ENCODE peak calls at places on chromosome 6, in six cellular contexts. J is OCI-LY7, E is NCI-H748 treated with DMSO at 0.1 percent for 48 hours, F is NCI-H1092 treated with DMSO at 0.1 percent for 48 hours, V is HS-27A, Y is NAMALWA. N is an unnamed sample.

GRCh38 chr6:68760941-68761676 is 126.0 kb downstream of the ADGRB3 start:
- DNase-seq in F (peak), J (no peak), V (no peak), E (no peak), Y (no peak), N (no peak)

GRCh38 chr6:56695702-56696101 is 53.0 kb upstream of the DST start:
- DNase-seq in J (no peak), E (no peak), Y (no peak), F (no peak), V (no peak), N (no peak)

GRCh38 chr6:151577257-151577656 is 83.4 kb downstream of the CCDC170 start:
- DNase-seq in Y (no peak), V (no peak), J (no peak), E (no peak), F (no peak), N (no peak)

GRCh38 chr6:107116328-107116892 is 1.1 kb upstream of the BEND3 start:
- DNase-seq in V (no peak), F (peak), E (peak), J (peak), Y (peak), N (peak)

GRCh38 chr6:18601515-18602035 is 214.4 kb downstream of the RNF144B start:
- DNase-seq in J (no peak), E (no peak), Y (no peak), F (peak), V (no peak), N (no peak)

GRCh38 chr6:35081426-35081851 is 59.7 kb downstream of the TCP11 start:
- DNase-seq in V (no peak), F (no peak), Y (no peak), E (no peak), J (no peak), N (peak)

GRCh38 chr6:150403458-150404245 is 34.8 kb downstream of the IYD start:
- DNase-seq in J (no peak), Y (no peak), V (peak), F (peak), E (peak), N (no peak)

GRCh38 chr6:105077592-105078463 is 102.0 kb downstream of the POPDC3 start:
- DNase-seq in Y (peak), F (peak), E (peak), V (no peak), J (peak), N (no peak)

GRCh38 chr6:138920906-138921305 is 67.1 kb downstream of the REPS1 start:
- DNase-seq in F (no peak), Y (no peak), J (no peak), E (no peak), V (no peak), N (no peak)

GRCh38 chr6:39887692-39888450 is 46.4 kb downstream of the MOCS1 start:
- DNase-seq in E (no peak), F (no peak), J (no peak), Y (no peak), V (peak), N (peak)

GRCh38 chr6:113397229-113397628 is 459.9 kb upstream of the MARCKS start:
- DNase-seq in E (no peak), J (no peak), F (no peak), V (no peak), Y (no peak), N (no peak)

GRCh38 chr6:38750968-38751615 is 36.0 kb downstream of the DNAH8 start:
- DNase-seq in V (no peak), Y (no peak), F (no peak), J (no peak), E (no peak), N (no peak)

GRCh38 chr6:125952764-125953501 is 3.6 kb upstream of the HINT3 start:
- DNase-seq in Y (no peak), V (no peak), F (no peak), J (peak), E (no peak), N (no peak)

GRCh38 chr6:3794092-3794491 is 42.6 kb upstream of the PXDC1 start:
- DNase-seq in F (no peak), V (no peak), Y (no peak), E (no peak), J (peak), N (no peak)

GRCh38 chr6:108650781-108651180 is 90.1 kb downstream of the FOXO3 start:
- DNase-seq in J (no peak), V (no peak), Y (no peak), F (no peak), E (no peak), N (no peak)

GRCh38 chr6:45116714-45117410 is 211.3 kb upstream of the RUNX2 start:
- DNase-seq in V (peak), E (no peak), Y (no peak), F (no peak), J (no peak), N (no peak)

GRCh38 chr6:5260111-5260620 is 584 bp downstream of the LYRM4 start:
- DNase-seq in V (no peak), J (peak), F (peak), E (peak), Y (peak), N (no peak)

GRCh38 chr6:89148016-89148750 is 2.3 kb downstream of the PM20D2 start:
- DNase-seq in V (no peak), F (no peak), E (no peak), J (no peak), Y (no peak), N (no peak)

GRCh38 chr6:137224890-137225198 is 5.7 kb upstream of the IFNGR1 start:
- DNase-seq in F (no peak), Y (peak), J (peak), E (no peak), V (no peak), N (no peak)

GRCh38 chr6:148525453-148525852 is 182.8 kb downstream of the SASH1 start:
- DNase-seq in Y (no peak), E (no peak), F (no peak), V (peak), J (no peak), N (no peak)

GRCh38 chr6:152094992-152095592 is 287.6 kb downstream of the ESR1 start:
- DNase-seq in J (no peak), E (no peak), Y (no peak), V (peak), F (no peak), N (no peak)

GRCh38 chr6:32692019-32692418 is 25.6 kb upstream of the HLA-DQB1 start:
- DNase-seq in V (no peak), Y (peak), E (no peak), J (peak), F (no peak), N (no peak)

GRCh38 chr6:122789078-122789861 is at the start of gene SMPDL3A:
- DNase-seq in E (peak), F (peak), V (peak), J (no peak), Y (peak), N (peak)

GRCh38 chr6:152380993-152381898 is 255.9 kb downstream of the SYNE1 start:
- DNase-seq in J (no peak), Y (no peak), E (no peak), F (no peak), V (peak), N (no peak)

GRCh38 chr6:113971786-113972185 is 838 bp upstream of the HDAC2 start:
- DNase-seq in V (no peak), Y (peak), J (peak), E (no peak), F (no peak), N (no peak)

GRCh38 chr6:73262701-73263569 is at the start of gene KHDC1:
- DNase-seq in J (peak), E (peak), Y (peak), F (peak), V (peak), N (no peak)

GRCh38 chr6:130632288-130632687 is 194.9 kb upstream of the SMLR1 start:
- DNase-seq in J (no peak), F (peak), E (peak), V (no peak), Y (no peak), N (no peak)

GRCh38 chr6:112563368-112563767 is 216.2 kb downstream of the RFPL4B start:
- DNase-seq in E (no peak), Y (no peak), F (no peak), J (no peak), V (peak), N (no peak)

GRCh38 chr6:151916075-151916474 is 108.6 kb downstream of the ESR1 start:
- DNase-seq in E (no peak), Y (no peak), V (no peak), J (no peak), F (no peak), N (no peak)